ENCODE peak calls at places on chromosomes 7 and 10, in seven cellular contexts. One of them, this sample, is unnamed.
A peak's percentile ranks its signal among the peaks of the same experiment; 100 is the strongest.

GRCh38 chr10:37754538-37755323 is 102.7 kb downstream of the ZNF248 start:
- DNase-seq in kidney epithelial cell: no peak
- DNase-seq in fibroblast of the aortic adventitia: peak; percentile 20
- DNase-seq in bronchial epithelial cell: peak; percentile 31
- DNase-seq in ovary: no peak
- DNase-seq in HFF-Myc: no peak
- DNase-seq in DND-41: peak; percentile 51
- DNase-seq in this sample: peak; percentile 6

GRCh38 chr10:35386594-35387174 is 50.4 kb downstream of the CCNY start:
- DNase-seq in kidney epithelial cell: no peak
- DNase-seq in fibroblast of the aortic adventitia: peak; percentile 42
- DNase-seq in bronchial epithelial cell: peak; percentile 56
- DNase-seq in ovary: peak; percentile 23
- DNase-seq in HFF-Myc: no peak
- DNase-seq in DND-41: no peak
- DNase-seq in this sample: no peak

GRCh38 chr7:6359742-6360141 is 87.3 kb upstream of the CYTH3 start:
- DNase-seq in kidney epithelial cell: no peak
- DNase-seq in fibroblast of the aortic adventitia: no peak
- DNase-seq in bronchial epithelial cell: no peak
- DNase-seq in ovary: no peak
- DNase-seq in HFF-Myc: no peak
- DNase-seq in DND-41: no peak
- DNase-seq in this sample: no peak

GRCh38 chr10:49115015-49115795 is at the start of gene VSTM4:
- DNase-seq in kidney epithelial cell: no peak
- DNase-seq in fibroblast of the aortic adventitia: peak; percentile 61
- DNase-seq in bronchial epithelial cell: no peak
- DNase-seq in ovary: peak; percentile 56
- DNase-seq in HFF-Myc: no peak
- DNase-seq in DND-41: no peak
- DNase-seq in this sample: peak; percentile 43

GRCh38 chr10:30587522-30588031 is 42.0 kb downstream of the LYZL2 start:
- DNase-seq in kidney epithelial cell: no peak
- DNase-seq in fibroblast of the aortic adventitia: no peak
- DNase-seq in bronchial epithelial cell: no peak
- DNase-seq in ovary: no peak
- DNase-seq in HFF-Myc: no peak
- DNase-seq in DND-41: no peak
- DNase-seq in this sample: no peak

GRCh38 chr7:129969881-129970446 is 17.2 kb upstream of the UBE2H start:
- DNase-seq in kidney epithelial cell: peak; percentile 91
- DNase-seq in fibroblast of the aortic adventitia: peak; percentile 83
- DNase-seq in bronchial epithelial cell: peak; percentile 99
- DNase-seq in ovary: no peak
- DNase-seq in HFF-Myc: peak; percentile 75
- DNase-seq in DND-41: no peak
- DNase-seq in this sample: peak; percentile 36

GRCh38 chr10:490891-491571 is 198.4 kb downstream of the DIP2C start:
- DNase-seq in kidney epithelial cell: no peak
- DNase-seq in fibroblast of the aortic adventitia: peak; percentile 82
- DNase-seq in bronchial epithelial cell: no peak
- DNase-seq in ovary: peak; percentile 28
- DNase-seq in HFF-Myc: no peak
- DNase-seq in DND-41: no peak
- DNase-seq in this sample: peak; percentile 82

GRCh38 chr10:124106241-124106905 is 13.0 kb upstream of the CHST15 start:
- DNase-seq in kidney epithelial cell: peak; percentile 77
- DNase-seq in fibroblast of the aortic adventitia: peak; percentile 88
- DNase-seq in bronchial epithelial cell: peak; percentile 89
- DNase-seq in ovary: peak; percentile 92
- DNase-seq in HFF-Myc: peak; percentile 52
- DNase-seq in DND-41: no peak
- DNase-seq in this sample: peak; percentile 86

GRCh38 chr7:41984888-41985287 is 252.1 kb downstream of the GLI3 start:
- DNase-seq in kidney epithelial cell: no peak
- DNase-seq in fibroblast of the aortic adventitia: peak; percentile 59
- DNase-seq in bronchial epithelial cell: peak; percentile 59
- DNase-seq in ovary: no peak
- DNase-seq in HFF-Myc: no peak
- DNase-seq in DND-41: no peak
- DNase-seq in this sample: peak; percentile 66

GRCh38 chr7:1703475-1704325 is 33.6 kb downstream of the ELFN1 start:
- DNase-seq in kidney epithelial cell: no peak
- DNase-seq in fibroblast of the aortic adventitia: no peak
- DNase-seq in bronchial epithelial cell: no peak
- DNase-seq in ovary: no peak
- DNase-seq in HFF-Myc: no peak
- DNase-seq in DND-41: no peak
- DNase-seq in this sample: no peak

GRCh38 chr7:12731214-12731656 is 43.8 kb downstream of the ARL4A start:
- DNase-seq in kidney epithelial cell: no peak
- DNase-seq in fibroblast of the aortic adventitia: peak; percentile 38
- DNase-seq in bronchial epithelial cell: peak; percentile 89
- DNase-seq in ovary: no peak
- DNase-seq in HFF-Myc: peak; percentile 38
- DNase-seq in DND-41: no peak
- DNase-seq in this sample: peak; percentile 63

GRCh38 chr10:5547684-5547933 is 22.8 kb downstream of the CALML3 start:
- DNase-seq in kidney epithelial cell: no peak
- DNase-seq in fibroblast of the aortic adventitia: no peak
- DNase-seq in bronchial epithelial cell: no peak
- DNase-seq in ovary: no peak
- DNase-seq in HFF-Myc: no peak
- DNase-seq in DND-41: no peak
- DNase-seq in this sample: no peak

GRCh38 chr7:50092579-50093411 is at the start of gene ZPBP:
- DNase-seq in kidney epithelial cell: no peak
- DNase-seq in fibroblast of the aortic adventitia: peak; percentile 35
- DNase-seq in bronchial epithelial cell: peak; percentile 52
- DNase-seq in ovary: no peak
- DNase-seq in HFF-Myc: peak; percentile 9
- DNase-seq in DND-41: peak; percentile 32
- DNase-seq in this sample: peak; percentile 34

GRCh38 chr7:124566576-124566975 is 199.0 kb downstream of the GPR37 start:
- DNase-seq in kidney epithelial cell: no peak
- DNase-seq in fibroblast of the aortic adventitia: peak; percentile 41
- DNase-seq in bronchial epithelial cell: peak; percentile 80
- DNase-seq in ovary: no peak
- DNase-seq in HFF-Myc: peak; percentile 2
- DNase-seq in DND-41: no peak
- DNase-seq in this sample: no peak

GRCh38 chr10:7532723-7533498 is 122.1 kb upstream of the SFMBT2 start:
- DNase-seq in kidney epithelial cell: no peak
- DNase-seq in fibroblast of the aortic adventitia: no peak
- DNase-seq in bronchial epithelial cell: no peak
- DNase-seq in ovary: no peak
- DNase-seq in HFF-Myc: no peak
- DNase-seq in DND-41: no peak
- DNase-seq in this sample: no peak

GRCh38 chr10:87734987-87735827 is 75.5 kb downstream of the PAPSS2 start:
- DNase-seq in kidney epithelial cell: no peak
- DNase-seq in fibroblast of the aortic adventitia: peak; percentile 72
- DNase-seq in bronchial epithelial cell: peak; percentile 25
- DNase-seq in ovary: peak; percentile 40
- DNase-seq in HFF-Myc: no peak
- DNase-seq in DND-41: no peak
- DNase-seq in this sample: peak; percentile 50

GRCh38 chr7:34596887-34597286 is 61.1 kb upstream of the NPSR1 start:
- DNase-seq in kidney epithelial cell: no peak
- DNase-seq in fibroblast of the aortic adventitia: no peak
- DNase-seq in bronchial epithelial cell: peak; percentile 39
- DNase-seq in ovary: no peak
- DNase-seq in HFF-Myc: no peak
- DNase-seq in DND-41: no peak
- DNase-seq in this sample: no peak

GRCh38 chr10:3319811-3320226 is 147.2 kb upstream of the PITRM1 start:
- DNase-seq in kidney epithelial cell: no peak
- DNase-seq in fibroblast of the aortic adventitia: no peak
- DNase-seq in bronchial epithelial cell: no peak
- DNase-seq in ovary: no peak
- DNase-seq in HFF-Myc: no peak
- DNase-seq in DND-41: no peak
- DNase-seq in this sample: no peak

GRCh38 chr10:68180490-68180889 is 51.4 kb downstream of the ATOH7 start:
- DNase-seq in kidney epithelial cell: no peak
- DNase-seq in fibroblast of the aortic adventitia: no peak
- DNase-seq in bronchial epithelial cell: no peak
- DNase-seq in ovary: no peak
- DNase-seq in HFF-Myc: no peak
- DNase-seq in DND-41: no peak
- DNase-seq in this sample: peak; percentile 11

GRCh38 chr10:22605168-22605567 is 109.2 kb downstream of the PIP4K2A start:
- DNase-seq in kidney epithelial cell: peak; percentile 77
- DNase-seq in fibroblast of the aortic adventitia: peak; percentile 84
- DNase-seq in bronchial epithelial cell: peak; percentile 83
- DNase-seq in ovary: no peak
- DNase-seq in HFF-Myc: no peak
- DNase-seq in DND-41: no peak
- DNase-seq in this sample: peak; percentile 87

DNA sequence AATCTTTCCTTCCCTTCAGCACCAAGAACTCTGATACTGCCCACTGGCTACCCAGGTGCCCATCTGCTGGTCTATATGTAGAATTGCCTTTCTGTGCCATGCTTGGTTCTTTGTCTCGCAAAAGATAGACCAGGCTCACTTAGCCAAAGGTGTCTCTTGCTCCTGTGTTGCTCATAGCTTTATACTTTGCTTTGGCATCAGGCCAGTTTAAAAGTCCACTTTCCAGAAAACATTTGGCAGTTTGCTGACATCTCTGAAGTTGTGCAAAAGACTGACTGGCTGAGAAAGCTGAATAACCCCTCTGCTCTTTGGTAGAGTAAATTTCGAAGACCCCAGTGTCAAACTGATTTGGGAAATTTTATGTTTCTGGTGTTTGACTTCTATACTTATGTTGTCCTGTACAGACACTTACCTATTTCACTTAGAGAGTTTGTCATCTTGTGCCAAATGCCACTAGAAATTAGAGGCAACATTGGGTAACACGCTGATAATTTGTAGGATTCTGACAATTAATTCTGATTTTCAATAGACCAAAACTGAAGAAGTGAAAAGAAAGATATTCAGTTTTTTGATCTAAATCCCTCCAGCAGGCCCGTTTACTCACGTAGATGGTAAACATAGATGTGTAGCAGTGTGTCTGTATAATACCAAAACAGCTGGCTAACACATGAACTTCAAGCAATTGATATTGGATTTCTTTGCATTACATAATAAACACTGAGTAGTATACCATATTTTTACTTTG is 91.1 kb downstream of the CPED1 start:
- DNase-seq in kidney epithelial cell: no peak
- DNase-seq in fibroblast of the aortic adventitia: peak; percentile 62
- DNase-seq in bronchial epithelial cell: peak; percentile 18
- DNase-seq in ovary: no peak
- DNase-seq in HFF-Myc: no peak
- DNase-seq in DND-41: no peak
- DNase-seq in this sample: peak; percentile 43
- TF ChIP-seq CTCF in kidney epithelial cell: peak; percentile 20
- TF ChIP-seq CTCF in fibroblast of the aortic adventitia: peak; percentile 34
- TF ChIP-seq CTCF in bronchial epithelial cell: no peak
- TF ChIP-seq CTCF in ovary: no peak
- TF ChIP-seq CTCF in HFF-Myc: no peak
- TF ChIP-seq CTCF in DND-41: no peak
- TF ChIP-seq CTCF in this sample: peak; percentile 33

GRCh38 chr7:138173548-138173947 is 97.3 kb downstream of the AKR1D1 start:
- DNase-seq in kidney epithelial cell: no peak
- DNase-seq in fibroblast of the aortic adventitia: no peak
- DNase-seq in bronchial epithelial cell: no peak
- DNase-seq in ovary: no peak
- DNase-seq in HFF-Myc: no peak
- DNase-seq in DND-41: no peak
- DNase-seq in this sample: no peak
- H3K4me3 ChIP-seq in kidney epithelial cell: no peak overlapping the region
- H3K4me3 ChIP-seq in fibroblast of the aortic adventitia: no peak overlapping the region
- H3K4me3 ChIP-seq in bronchial epithelial cell: no peak overlapping the region
- H3K4me3 ChIP-seq in ovary: no peak overlapping the region
- H3K4me3 ChIP-seq in HFF-Myc: no peak overlapping the region
- H3K4me3 ChIP-seq in DND-41: no peak overlapping the region
- H3K4me3 ChIP-seq in this sample: no peak overlapping the region

GRCh38 chr7:83162402-83163256 is at the start of gene PCLO:
- DNase-seq in kidney epithelial cell: peak; percentile 72
- DNase-seq in fibroblast of the aortic adventitia: no peak
- DNase-seq in bronchial epithelial cell: peak; percentile 90
- DNase-seq in ovary: peak; percentile 66
- DNase-seq in HFF-Myc: no peak
- DNase-seq in DND-41: no peak
- DNase-seq in this sample: peak; percentile 3

GRCh38 chr7:83159731-83160130 is 3.0 kb downstream of the PCLO start:
- DNase-seq in kidney epithelial cell: no peak
- DNase-seq in fibroblast of the aortic adventitia: no peak
- DNase-seq in bronchial epithelial cell: no peak
- DNase-seq in ovary: no peak
- DNase-seq in HFF-Myc: no peak
- DNase-seq in DND-41: no peak
- DNase-seq in this sample: no peak

GRCh38 chr7:83161186-83161585 is 1.5 kb downstream of the PCLO start:
- DNase-seq in kidney epithelial cell: no peak
- DNase-seq in fibroblast of the aortic adventitia: no peak
- DNase-seq in bronchial epithelial cell: peak; percentile 23
- DNase-seq in ovary: no peak
- DNase-seq in HFF-Myc: no peak
- DNase-seq in DND-41: no peak
- DNase-seq in this sample: no peak

GRCh38 chr7:83166781-83167180 is 4.1 kb upstream of the PCLO start:
- DNase-seq in kidney epithelial cell: no peak
- DNase-seq in fibroblast of the aortic adventitia: no peak
- DNase-seq in bronchial epithelial cell: no peak
- DNase-seq in ovary: no peak
- DNase-seq in HFF-Myc: no peak
- DNase-seq in DND-41: no peak
- DNase-seq in this sample: no peak

GRCh38 chr7:83161851-83162401 is 758 bp downstream of the PCLO start:
- DNase-seq in kidney epithelial cell: no peak
- DNase-seq in fibroblast of the aortic adventitia: no peak
- DNase-seq in bronchial epithelial cell: no peak
- DNase-seq in ovary: no peak
- DNase-seq in HFF-Myc: no peak
- DNase-seq in DND-41: no peak
- DNase-seq in this sample: no peak
- TF ChIP-seq CTCF in kidney epithelial cell: no peak
- TF ChIP-seq CTCF in fibroblast of the aortic adventitia: no peak
- TF ChIP-seq CTCF in bronchial epithelial cell: no peak
- TF ChIP-seq CTCF in ovary: no peak
- TF ChIP-seq CTCF in HFF-Myc: no peak
- TF ChIP-seq CTCF in DND-41: no peak
- TF ChIP-seq CTCF in this sample: no peak

DNA sequence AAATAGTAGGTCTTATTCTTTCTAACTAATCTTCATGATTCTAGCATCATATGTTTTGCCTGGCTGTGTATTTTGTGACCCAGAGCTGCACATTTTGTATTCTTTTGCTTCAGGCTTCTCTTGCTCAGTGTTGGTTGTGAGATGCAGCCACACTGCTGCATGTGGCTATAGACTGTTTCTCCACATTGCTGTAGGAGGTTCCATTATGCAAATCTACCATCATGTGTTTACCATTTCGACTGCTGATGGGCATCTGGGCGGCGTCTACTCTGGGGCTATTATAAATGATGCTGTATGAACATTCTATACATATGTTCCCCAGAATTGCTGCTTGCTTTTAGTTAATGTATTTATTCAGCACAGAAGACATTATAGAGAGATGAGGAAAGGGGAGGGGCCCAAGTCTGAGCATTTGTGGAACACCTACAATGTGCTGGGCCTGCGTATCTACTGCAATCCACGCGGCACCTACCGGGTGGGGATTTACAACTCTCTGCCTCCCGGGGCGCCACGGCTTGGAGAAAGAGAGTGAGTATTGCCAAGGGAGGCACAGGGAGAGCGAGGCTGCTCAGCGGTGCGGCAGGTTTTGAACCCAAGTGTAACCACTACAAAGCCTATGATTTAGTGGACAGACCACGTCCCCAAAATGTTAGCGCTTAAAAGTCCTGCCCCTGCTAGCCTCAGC is 172.5 kb downstream of the PRKAG2 start:
- DNase-seq in kidney epithelial cell: no peak
- DNase-seq in fibroblast of the aortic adventitia: no peak
- DNase-seq in bronchial epithelial cell: no peak
- DNase-seq in ovary: no peak
- DNase-seq in HFF-Myc: no peak
- DNase-seq in DND-41: no peak
- DNase-seq in this sample: no peak
- H3K4me3 ChIP-seq in kidney epithelial cell: no peak overlapping the region
- H3K4me3 ChIP-seq in fibroblast of the aortic adventitia: no peak overlapping the region
- H3K4me3 ChIP-seq in bronchial epithelial cell: no peak overlapping the region
- H3K4me3 ChIP-seq in ovary: no peak overlapping the region
- H3K4me3 ChIP-seq in HFF-Myc: no peak overlapping the region
- H3K4me3 ChIP-seq in DND-41: no peak overlapping the region
- H3K4me3 ChIP-seq in this sample: no peak overlapping the region

This sample was measured in fibroblast of mammary gland.